ENCODE peak calls at places on chromosomes 3 and 15, in ten cellular contexts. E is posterior vena cava, O is Kasumi-1, U is neuronal stem cell, Z is NCI-H1105, P is endothelial cell, Q is T-helper 2 cell, V is right cardiac atrium, R is NCI-H2171, K is GM03348. S is an unnamed sample.

GRCh38 chr15:48170981-48171380 is 7.1 kb downstream of the MYEF2 start:
- DNase-seq in E (no peak), O (no peak), U (no peak), Z (no peak), P (no peak), Q (no peak), V (no peak), R (no peak), K (no peak), S (no peak)

GRCh38 chr15:53310709-53311108 is 448.8 kb downstream of the WDR72 start:
- DNase-seq in E (no peak), O (no peak), U (no peak), Z (no peak), P (no peak), Q (no peak), V (no peak), R (no peak), K (no peak), S (no peak)

GRCh38 chr3:185896565-185896964 is 41.2 kb downstream of the TRA2B start:
- DNase-seq in E (no peak), O (no peak), U (no peak), Z (no peak), P (no peak), Q (no peak), V (no peak), R (no peak), K (no peak), S (no peak)

GRCh38 chr15:78432664-78433063 is 5.4 kb upstream of the IREB2 start:
- DNase-seq in E (no peak), O (no peak), U (no peak), Z (no peak), P (no peak), Q (no peak), V (no peak), R (no peak), K (no peak), S (no peak)

GRCh38 chr3:167718582-167718981 is 16.1 kb downstream of the PDCD10 start:
- DNase-seq in E (no peak), O (no peak), U (no peak), Z (no peak), P (no peak), Q (no peak), V (no peak), R (no peak), K (no peak), S (no peak)

GRCh38 chr15:58285212-58285920 is 146.4 kb upstream of the LIPC start:
- DNase-seq in E (no peak), O (no peak), U (no peak), Z (no peak), P (no peak), Q (no peak), V (no peak), R (no peak), K (no peak), S (no peak)

GRCh38 chr3:13262493-13263211 is 157.5 kb downstream of the NUP210 start:
- DNase-seq in E (no peak), O (peak), U (no peak), Z (no peak), P (peak), Q (no peak), V (no peak), R (no peak), K (no peak), S (no peak)

GRCh38 chr3:56291953-56292352 is 176.3 kb downstream of the ERC2 start:
- DNase-seq in E (no peak), O (no peak), U (no peak), Z (no peak), P (no peak), Q (no peak), V (no peak), R (no peak), K (no peak), S (no peak)

GRCh38 chr3:105970283-105970682 is 101.5 kb upstream of the CBLB start:
- DNase-seq in E (no peak), O (no peak), U (no peak), Z (no peak), P (no peak), Q (no peak), V (peak), R (no peak), K (peak), S (no peak)

GRCh38 chr3:96465521-96465920 is 348.9 kb upstream of the EPHA6 start:
- DNase-seq in E (no peak), O (no peak), U (no peak), Z (no peak), P (no peak), Q (no peak), V (no peak), R (no peak), K (no peak), S (no peak)

GRCh38 chr15:62075595-62076279 is 9.0 kb downstream of the C2CD4A start:
- DNase-seq in E (no peak), O (no peak), U (no peak), Z (peak), P (no peak), Q (no peak), V (no peak), R (peak), K (no peak), S (no peak)

GRCh38 chr3:184811034-184811433 is 932 bp upstream of the VPS8 start:
- DNase-seq in E (no peak), O (no peak), U (no peak), Z (no peak), P (no peak), Q (no peak), V (no peak), R (no peak), K (no peak), S (no peak)

GRCh38 chr15:40097968-40098476 is 10.7 kb downstream of the BMF start:
- DNase-seq in E (peak), O (peak), U (no peak), Z (no peak), P (no peak), Q (no peak), V (peak), R (no peak), K (peak), S (no peak)

GRCh38 chr3:127814325-127814781 is 8.0 kb downstream of the MGLL start:
- DNase-seq in E (no peak), O (no peak), U (no peak), Z (no peak), P (no peak), Q (no peak), V (no peak), R (no peak), K (no peak), S (no peak)

GRCh38 chr15:85762756-85763127 is 32.0 kb downstream of the KLHL25 start:
- DNase-seq in E (peak), O (no peak), U (no peak), Z (no peak), P (no peak), Q (no peak), V (peak), R (no peak), K (no peak), S (no peak)

GRCh38 chr15:44092221-44092620 is 102.8 kb downstream of the FRMD5 start:
- DNase-seq in E (no peak), O (no peak), U (no peak), Z (no peak), P (no peak), Q (no peak), V (no peak), R (no peak), K (peak), S (no peak)

GRCh38 chr15:96342611-96343528 is 12.4 kb downstream of the NR2F2 start:
- DNase-seq in E (peak), O (no peak), U (no peak), Z (no peak), P (peak), Q (no peak), V (no peak), R (no peak), K (no peak), S (no peak)

GRCh38 chr3:55615039-55615693 is 128.1 kb upstream of the WNT5A start:
- DNase-seq in E (no peak), O (no peak), U (no peak), Z (no peak), P (no peak), Q (no peak), V (no peak), R (no peak), K (no peak), S (no peak)

GRCh38 chr3:30232546-30232945 is 373.9 kb upstream of the TGFBR2 start:
- DNase-seq in E (no peak), O (no peak), U (no peak), Z (no peak), P (no peak), Q (no peak), V (no peak), R (no peak), K (no peak), S (no peak)

GRCh38 chr3:10370429-10370828 is 49.5 kb upstream of the SEC13 start:
- DNase-seq in E (peak), O (peak), U (no peak), Z (no peak), P (no peak), Q (no peak), V (no peak), R (no peak), K (peak), S (peak)

GRCh38 chr3:172268425-172268824 is 179.8 kb downstream of the GHSR start:
- DNase-seq in E (no peak), O (no peak), U (no peak), Z (no peak), P (no peak), Q (no peak), V (no peak), R (no peak), K (no peak), S (no peak)

S was measured in chondrocyte.